ENCODE peak calls at places on chromosomes 11 and 22, in nine cellular contexts. A is B cell, Q is Calu3, J is IMR-90, N is kidney epithelial cell, R is endodermal cell, W is hepatocyte, H is cardiac muscle cell, D is right lobe of liver. I is an unnamed sample.

GRCh38 chr22:39253427-39254070 is 8.8 kb upstream of the PDGFB start:
- DNase-seq in A (no peak), Q (peak), J (peak), N (peak), R (peak), W (peak), H (peak), D (no peak), I (peak)

GRCh38 chr11:126695293-126695692 is 305.3 kb downstream of the KIRREL3 start:
- DNase-seq in A (no peak), Q (no peak), J (no peak), N (no peak), R (no peak), W (no peak), H (no peak), D (no peak), I (no peak)

GRCh38 chr22:31647516-31647915 is 14.5 kb downstream of the PISD start:
- DNase-seq in A (no peak), Q (no peak), J (peak), N (no peak), R (no peak), W (no peak), H (no peak), D (no peak), I (no peak)

GRCh38 chr22:25563757-25564319 is 637 bp upstream of the GRK3 start:
- DNase-seq in A (peak), Q (no peak), J (peak), N (no peak), R (no peak), W (peak), H (no peak), D (no peak), I (no peak)

GRCh38 chr11:17407575-17407974 is 19.1 kb upstream of the KCNJ11 start:
- DNase-seq in A (no peak), Q (no peak), J (no peak), N (no peak), R (no peak), W (no peak), H (no peak), D (no peak), I (no peak)

GRCh38 chr11:70456921-70457532 is 58.7 kb downstream of the CTTN start:
- DNase-seq in A (no peak), Q (no peak), J (peak), N (peak), R (peak), W (no peak), H (no peak), D (no peak), I (no peak)

GRCh38 chr11:5196067-5196466 is 4.4 kb downstream of the OR51V1 start:
- DNase-seq in A (no peak), Q (no peak), J (no peak), N (no peak), R (peak), W (no peak), H (no peak), D (no peak), I (no peak)

GRCh38 chr22:23913306-23913660 is 19.1 kb downstream of the MIF start:
- DNase-seq in A (no peak), Q (no peak), J (no peak), N (no peak), R (no peak), W (peak), H (no peak), D (no peak), I (peak)

GRCh38 chr11:32081129-32081641 is 9.7 kb upstream of the RCN1 start:
- DNase-seq in A (no peak), Q (no peak), J (peak), N (no peak), R (no peak), W (peak), H (no peak), D (no peak), I (no peak)

GRCh38 chr11:130940706-130941105 is 24.4 kb upstream of the SNX19 start:
- DNase-seq in A (no peak), Q (no peak), J (peak), N (no peak), R (no peak), W (no peak), H (no peak), D (no peak), I (no peak)

GRCh38 chr11:45272701-45273100 is 13.4 kb downstream of the SYT13 start:
- DNase-seq in A (no peak), Q (peak), J (no peak), N (no peak), R (no peak), W (no peak), H (no peak), D (no peak), I (no peak)

GRCh38 chr11:64044730-64045386 is 9.1 kb downstream of the FLRT1 start:
- DNase-seq in A (no peak), Q (no peak), J (no peak), N (no peak), R (no peak), W (no peak), H (no peak), D (no peak), I (no peak)

GRCh38 chr11:124915541-124916369 is 3.3 kb upstream of the HEPN1 start:
- DNase-seq in A (no peak), Q (no peak), J (peak), N (no peak), R (no peak), W (no peak), H (no peak), D (peak), I (no peak)

GRCh38 chr22:39348909-39349505 is 784 bp upstream of the SYNGR1 start:
- DNase-seq in A (peak), Q (no peak), J (no peak), N (no peak), R (no peak), W (peak), H (no peak), D (no peak), I (peak)

DNA sequence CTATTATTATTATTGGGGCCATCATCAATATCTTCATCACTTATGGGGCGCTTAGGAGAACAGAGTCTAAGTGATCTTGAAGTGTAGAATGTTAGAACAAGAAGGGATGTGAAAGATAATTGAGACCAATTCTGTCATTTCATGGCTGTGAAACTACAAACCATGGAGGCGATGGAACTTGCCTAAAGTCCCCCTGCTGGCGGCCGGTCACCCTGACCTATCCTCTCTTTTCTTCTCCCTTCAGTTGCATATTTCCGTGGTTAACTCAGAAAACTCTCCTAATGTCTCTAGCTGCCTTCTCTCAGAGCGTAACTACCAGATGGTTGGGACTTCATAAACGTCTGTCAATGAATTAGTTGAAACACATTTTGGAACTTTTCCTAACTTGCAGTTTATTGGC is 6.6 kb upstream of the OR4B1 start:
- DNase-seq in A (no peak), Q (peak), J (peak), N (no peak), R (peak), W (no peak), H (no peak), D (no peak), I (no peak)
- TF ChIP-seq CTCF in A (no peak), Q (no peak), J (peak), N (peak), R (peak), W (no peak), H (no peak), D (peak), I (no peak)

DNA sequence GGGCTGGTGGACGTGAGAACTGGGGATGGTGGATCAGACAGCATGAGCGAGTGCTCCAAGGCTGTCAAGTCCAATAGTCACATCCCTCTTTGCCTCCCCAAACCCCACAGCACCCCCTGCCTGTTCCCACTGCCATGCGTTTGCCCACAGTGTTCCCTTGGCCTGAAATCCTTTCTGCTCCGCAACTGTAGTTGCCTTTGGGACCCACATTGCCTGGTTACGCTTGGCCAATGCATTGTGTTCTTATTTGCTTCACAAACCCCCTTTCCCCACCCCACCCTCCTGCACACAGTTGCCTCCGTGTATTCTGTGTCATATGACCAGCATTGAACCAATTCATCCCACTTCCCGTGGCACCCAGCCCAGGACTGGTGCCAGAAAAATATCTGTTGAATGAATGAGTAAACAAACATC is 2.1 kb upstream of the KIAA0930 start:
- DNase-seq in A (no peak), Q (peak), J (no peak), N (no peak), R (no peak), W (no peak), H (no peak), D (peak), I (no peak)
- TF ChIP-seq CTCF in A (no peak), Q (no peak), J (peak), N (no peak), R (peak), W (no peak), H (no peak), D (no peak), I (no peak)

DNA sequence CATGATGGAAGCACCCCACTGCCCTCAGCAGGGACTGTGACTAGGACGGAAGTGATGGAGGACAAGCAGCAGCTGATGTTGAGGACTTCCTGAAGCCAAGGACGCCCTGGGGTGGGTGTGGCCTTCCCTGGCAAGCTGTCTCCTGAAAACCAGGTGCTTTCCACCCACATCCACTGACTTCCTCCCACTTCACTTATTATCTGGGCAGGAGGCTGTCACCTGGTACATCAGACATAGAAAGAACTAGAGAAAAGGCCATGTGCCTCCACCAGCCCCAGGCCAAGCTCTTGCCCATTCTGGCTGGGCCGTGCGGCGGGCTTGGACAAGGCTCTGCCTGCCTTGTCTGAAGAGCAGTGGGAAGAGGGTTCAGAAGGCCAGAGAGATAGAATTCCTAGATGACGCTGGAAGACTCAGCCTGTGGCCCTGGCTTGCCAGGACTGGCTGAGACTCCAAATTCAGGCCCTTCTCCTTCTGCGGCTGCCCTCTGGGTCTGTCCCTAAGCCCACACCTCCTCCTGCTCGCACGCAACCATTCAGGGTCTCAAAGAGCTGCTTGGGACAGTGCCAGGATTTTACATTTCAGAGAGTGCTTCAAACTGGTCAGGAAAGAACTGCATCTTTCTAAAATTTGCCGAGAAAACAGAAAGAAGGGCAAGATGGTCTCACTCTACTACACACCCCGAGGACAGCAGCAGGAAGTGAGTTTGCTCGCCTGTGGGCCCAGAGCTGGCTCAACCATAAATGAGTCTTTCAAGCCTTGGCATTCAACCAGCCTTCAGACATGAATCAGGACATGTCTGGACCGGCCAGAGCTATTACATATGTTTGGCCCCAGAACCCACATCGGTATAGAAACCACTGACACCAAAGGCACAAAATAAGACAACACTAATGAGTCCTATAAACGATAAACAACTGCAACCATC is 13.3 kb downstream of the ARHGAP1 start:
- DNase-seq in A (no peak), Q (no peak), J (peak), N (no peak), R (no peak), W (no peak), H (no peak), D (no peak), I (no peak)
- TF ChIP-seq CTCF in A (no peak), Q (no peak), J (no peak), N (no peak), R (no peak), W (no peak), H (no peak), D (no peak), I (no peak)

DNA sequence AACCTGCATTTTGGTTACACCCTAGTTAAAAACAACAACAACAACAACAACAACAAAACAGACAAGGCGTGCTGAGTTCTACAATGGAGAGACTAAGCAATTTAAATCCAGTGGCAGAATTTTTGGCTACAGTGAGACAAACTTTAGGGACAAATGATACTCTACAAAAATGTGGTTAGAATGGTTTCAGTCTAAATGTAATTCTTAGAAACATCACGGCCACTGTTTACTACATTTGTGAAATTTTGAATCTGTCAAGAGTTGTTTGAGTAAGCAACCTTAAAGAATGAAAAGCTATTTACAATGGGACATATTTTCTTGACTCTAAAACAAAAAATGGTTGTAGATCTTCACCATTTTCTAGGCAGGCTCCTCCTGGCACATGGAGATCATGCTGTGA is 259.4 kb downstream of the SWAP70 start:
- DNase-seq in A (no peak), Q (no peak), J (no peak), N (no peak), R (no peak), W (no peak), H (no peak), D (no peak), I (no peak)
- TF ChIP-seq CTCF in A (no peak), Q (no peak), J (no peak), N (no peak), R (no peak), W (no peak), H (no peak), D (no peak), I (no peak)

GRCh38 chr11:95231126-95231880 is at the start of gene SESN3:
- DNase-seq in A (peak), Q (peak), J (peak), N (peak), R (peak), W (peak), H (peak), D (peak), I (peak)
- TF ChIP-seq CTCF in A (no peak), Q (no peak), J (no peak), N (no peak), R (no peak), W (peak), H (peak), D (no peak), I (no peak)

GRCh38 chr11:129917231-129917630 is 21.9 kb upstream of the NFRKB start:
- DNase-seq in A (no peak), Q (no peak), J (peak), N (no peak), R (no peak), W (no peak), H (no peak), D (no peak), I (no peak)
- TF ChIP-seq CTCF in A (no peak), Q (no peak), J (no peak), N (no peak), R (no peak), W (no peak), H (no peak), D (no peak), I (no peak)

GRCh38 chr22:19965771-19966709 is 24.4 kb upstream of the TXNRD2 start:
- DNase-seq in A (no peak), Q (no peak), J (no peak), N (no peak), R (peak), W (no peak), H (no peak), D (no peak), I (no peak)
- TF ChIP-seq CTCF in A (peak), Q (peak), J (peak), N (peak), R (peak), W (peak), H (peak), D (peak), I (no peak)

DNA sequence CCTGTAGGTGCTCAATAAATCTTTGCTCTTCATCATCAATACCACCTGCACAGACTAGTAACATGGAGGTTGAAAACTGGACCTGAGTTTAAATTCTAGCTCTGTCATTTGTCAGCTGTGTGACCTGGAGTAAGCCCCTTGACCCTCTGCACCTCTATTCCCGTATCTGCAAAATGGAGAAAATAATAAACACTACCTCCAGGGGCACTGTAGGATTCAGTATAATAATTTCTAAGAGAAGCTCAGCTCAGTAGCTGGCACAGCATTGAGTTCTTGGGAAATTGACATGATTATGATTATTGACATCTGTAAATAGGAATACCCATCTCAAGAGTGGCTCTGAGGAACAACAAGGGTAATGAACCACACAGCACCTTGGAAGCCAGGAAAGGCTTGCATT is 78.4 kb downstream of the MN1 start:
- DNase-seq in A (no peak), Q (no peak), J (no peak), N (no peak), R (no peak), W (no peak), H (no peak), D (no peak), I (no peak)
- TF ChIP-seq CTCF in A (no peak), Q (peak), J (peak), N (no peak), R (peak), W (no peak), H (peak), D (no peak), I (no peak)

I was measured in GM10248.